ENCODE peak calls at places on chromosomes 13 and 19, in six cellular contexts. Q is stomach, X is transverse colon, A is breast epithelium, R is H1, U is HCT116. S is an unnamed sample.

GRCh38 chr13:43232866-43233265 is 209.5 kb downstream of the DNAJC15 start:
- DNase-seq in Q (no peak), X (no peak), A (no peak), R (no peak), U (no peak), S (no peak)

GRCh38 chr13:108322206-108322824 is 52.8 kb downstream of the TNFSF13B start:
- DNase-seq in Q (no peak), X (no peak), A (no peak), R (no peak), U (peak; percentile 28), S (no peak)

GRCh38 chr19:41893899-41894298 is 10.9 kb downstream of the ARHGEF1 start:
- DNase-seq in Q (no peak), X (no peak), A (no peak), R (no peak), U (no peak), S (no peak)

GRCh38 chr13:30088312-30088855 is 219.0 kb downstream of the KATNAL1 start:
- DNase-seq in Q (no peak), X (no peak), A (no peak), R (no peak), U (no peak), S (no peak)

GRCh38 chr13:94997126-94997525 is 284.8 kb upstream of the SOX21 start:
- DNase-seq in Q (no peak), X (no peak), A (no peak), R (no peak), U (no peak), S (no peak)

GRCh38 chr19:45528149-45528743 is 21.0 kb downstream of the VASP start:
- DNase-seq in Q (no peak), X (no peak), A (no peak), R (peak; percentile 50), U (no peak), S (peak; percentile 39)

GRCh38 chr13:27599845-27600553 is 20.3 kb downstream of the LNX2 start:
- DNase-seq in Q (peak; percentile 34), X (no peak), A (no peak), R (no peak), U (peak; percentile 34), S (peak; percentile 45)

GRCh38 chr13:102591988-102592781 is 4.6 kb upstream of the TPP2 start:
- DNase-seq in Q (peak; percentile 67), X (peak; percentile 80), A (peak; percentile 64), R (peak; percentile 50), U (peak; percentile 45), S (peak; percentile 79)

GRCh38 chr13:40376296-40376849 is 290.1 kb downstream of the FOXO1 start:
- DNase-seq in Q (no peak), X (no peak), A (no peak), R (no peak), U (no peak), S (no peak)

GRCh38 chr19:30167206-30167903 is 204.8 kb upstream of the ZNF536 start:
- DNase-seq in Q (no peak), X (no peak), A (no peak), R (no peak), U (no peak), S (no peak)

GRCh38 chr19:30788105-30788765 is 416.1 kb downstream of the ZNF536 start:
- DNase-seq in Q (no peak), X (no peak), A (no peak), R (no peak), U (no peak), S (no peak)

GRCh38 chr13:45289936-45290563 is 50.9 kb downstream of the TPT1 start:
- DNase-seq in Q (no peak), X (no peak), A (no peak), R (no peak), U (no peak), S (no peak)

GRCh38 chr13:78317030-78317429 is 286.3 kb downstream of the POU4F1 start:
- DNase-seq in Q (no peak), X (no peak), A (no peak), R (no peak), U (no peak), S (no peak)

GRCh38 chr13:31116224-31116623 is 45.5 kb downstream of the HSPH1 start:
- DNase-seq in Q (no peak), X (no peak), A (no peak), R (no peak), U (no peak), S (no peak)

GRCh38 chr19:17089238-17089637 is 13.7 kb downstream of the MYO9B start:
- DNase-seq in Q (no peak), X (no peak), A (no peak), R (no peak), U (no peak), S (no peak)

GRCh38 chr13:50928088-50928487 is 18.5 kb downstream of the RNASEH2B start:
- DNase-seq in Q (no peak), X (no peak), A (no peak), R (no peak), U (no peak), S (no peak)

GRCh38 chr19:49020931-49021895 is 2.9 kb downstream of the CGB3 start:
- DNase-seq in Q (no peak), X (no peak), A (no peak), R (no peak), U (no peak), S (no peak)

GRCh38 chr19:16338470-16339360 is 14.1 kb downstream of the KLF2 start:
- DNase-seq in Q (no peak), X (peak; percentile 40), A (no peak), R (no peak), U (peak; percentile 56), S (no peak)

GRCh38 chr19:34368338-34368737 is 3.3 kb downstream of the GPI start:
- DNase-seq in Q (no peak), X (no peak), A (no peak), R (no peak), U (no peak), S (no peak)

GRCh38 chr19:4062576-4063368 is 3.9 kb downstream of the ZBTB7A start:
- DNase-seq in Q (no peak), X (peak; percentile 44), A (no peak), R (no peak), U (no peak), S (no peak)

GRCh38 chr19:38519168-38519567 is 85.7 kb downstream of the RYR1 start:
- DNase-seq in Q (no peak), X (no peak), A (no peak), R (no peak), U (no peak), S (no peak)

GRCh38 chr19:48804496-48804895 is 6.3 kb downstream of the BCAT2 start:
- DNase-seq in Q (no peak), X (no peak), A (no peak), R (no peak), U (no peak), S (no peak)

GRCh38 chr13:29140277-29140676 is 320.1 kb downstream of the MTUS2 start:
- DNase-seq in Q (no peak), X (no peak), A (no peak), R (no peak), U (no peak), S (no peak)

GRCh38 chr13:63636231-63636993 is 2220.8 kb upstream of the PCDH20 start:
- DNase-seq in Q (no peak), X (no peak), A (no peak), R (no peak), U (peak; percentile 41), S (peak; percentile 3)

GRCh38 chr13:91792054-91792453 is 393.6 kb downstream of the GPC5 start:
- DNase-seq in Q (no peak), X (no peak), A (no peak), R (no peak), U (no peak), S (no peak)

GRCh38 chr13:95536629-95537241 is 15.8 kb upstream of the CLDN10 start:
- DNase-seq in Q (no peak), X (no peak), A (no peak), R (no peak), U (peak; percentile 15), S (peak; percentile 67)

GRCh38 chr13:21688056-21688455 is 17.2 kb downstream of the FGF9 start:
- DNase-seq in Q (no peak), X (no peak), A (no peak), R (no peak), U (no peak), S (no peak)

GRCh38 chr19:6226012-6226411 is 53.8 kb downstream of the MLLT1 start:
- DNase-seq in Q (no peak), X (no peak), A (no peak), R (no peak), U (no peak), S (no peak)

GRCh38 chr19:47155141-47155540 is 24.5 kb downstream of the SAE1 start:
- DNase-seq in Q (no peak), X (peak; percentile 17), A (no peak), R (no peak), U (no peak), S (no peak)

GRCh38 chr19:47437500-47437899 is 18.2 kb upstream of the MEIS3 start:
- DNase-seq in Q (no peak), X (no peak), A (no peak), R (no peak), U (no peak), S (no peak)

GRCh38 chr19:54573330-54573872 is at the start of gene LILRA2:
- DNase-seq in Q (no peak), X (no peak), A (no peak), R (no peak), U (no peak), S (no peak)
- H3K4me1 ChIP-seq in Q (no peaks in the 10 kb centered on the region), X (no peaks in the 10 kb centered on the region), A (no peaks in the 10 kb centered on the region), R (no peaks in the 10 kb centered on the region), U (no peaks in the 10 kb centered on the region), S (no peaks in the 10 kb centered on the region)

GRCh38 chr13:113291129-113291528 is 5.9 kb upstream of the LAMP1 start:
- DNase-seq in Q (no peak), X (no peak), A (no peak), R (no peak), U (no peak), S (no peak)

GRCh38 chr13:113296842-113297369 is at the start of gene LAMP1:
- DNase-seq in Q (peak; percentile 99), X (peak; percentile 98), A (peak; percentile 99), R (peak; percentile 92), U (peak; percentile 91), S (peak; percentile 98)

GRCh38 chr13:113297370-113297871 is 382 bp downstream of the LAMP1 start:
- DNase-seq in Q (no peak), X (peak; percentile 26), A (no peak), R (no peak), U (no peak), S (peak; percentile 26)

GRCh38 chr13:113288880-113289279 is 8.2 kb upstream of the LAMP1 start:
- DNase-seq in Q (no peak), X (no peak), A (no peak), R (no peak), U (no peak), S (no peak)

GRCh38 chr13:113291997-113292862 is 4.8 kb upstream of the LAMP1 start:
- DNase-seq in Q (no peak), X (no peak), A (no peak), R (no peak), U (no peak), S (no peak)
- TF ChIP-seq POLR2A in Q (no peak), X (no peak), A (no peak), R (peak; percentile 18), U (no peak), S (no peak)

GRCh38 chr19:2827840-2828489 is 8.3 kb downstream of the ZNF554 start:
- DNase-seq in Q (no peak), X (no peak), A (no peak), R (no peak), U (no peak), S (no peak)
- TF ChIP-seq CTCF in Q (no peak), X (no peak), A (no peak), R (no peak), U (no peak), S (no peak)

GRCh38 chr19:2529473-2529918 is 53.6 kb downstream of the GADD45B start:
- DNase-seq in Q (no peak), X (peak; percentile 42), A (no peak), R (no peak), U (peak; percentile 97), S (no peak)
- H3K4me1 ChIP-seq in Q (peaks cover 25% of the 10 kb centered on the region), X (peaks cover 10% of the 10 kb centered on the region), A (no peaks in the 10 kb centered on the region), R (no peaks in the 10 kb centered on the region), U (peaks cover 88% of the 10 kb centered on the region), S (peaks cover 17% of the 10 kb centered on the region)

S was measured in body of pancreas.